ENCODE peak calls at places on chromosomes 12 and 14, in six cellular contexts. H is K562, A is SK-N-SH, S is HepG2, W is GM12878, Z is GM12891. C is an unnamed sample.

GRCh38 chr14:93032301-93032929 is 83.3 kb downstream of the ITPK1 start:
- DNase-seq in H (no peak), A (no peak), S (no peak), W (no peak), Z (no peak), C (no peak)

GRCh38 chr12:6347367-6348338 is 5.8 kb upstream of the TNFRSF1A start:
- DNase-seq in H (no peak), A (no peak), S (no peak), W (no peak), Z (no peak), C (no peak)

GRCh38 chr12:69240625-69240984 is 1.2 kb downstream of the CPSF6 start:
- DNase-seq in H (no peak), A (peak), S (no peak), W (no peak), Z (no peak), C (no peak)

GRCh38 chr12:28108599-28108998 is 81.7 kb upstream of the CCDC91 start:
- DNase-seq in H (no peak), A (no peak), S (no peak), W (no peak), Z (no peak), C (no peak)

GRCh38 chr14:48937796-48938195 is 648.4 kb downstream of the RPS29 start:
- DNase-seq in H (no peak), A (peak), S (no peak), W (no peak), Z (no peak), C (no peak)

GRCh38 chr12:104477812-104478388 is 21.2 kb downstream of the CHST11 start:
- DNase-seq in H (no peak), A (no peak), S (no peak), W (no peak), Z (no peak), C (no peak)

GRCh38 chr12:126726481-126727217 is 1540.3 kb upstream of the TMEM132C start:
- DNase-seq in H (no peak), A (peak), S (no peak), W (no peak), Z (no peak), C (no peak)

GRCh38 chr12:104486943-104487819 is 30.4 kb downstream of the CHST11 start:
- DNase-seq in H (no peak), A (no peak), S (no peak), W (no peak), Z (no peak), C (no peak)

GRCh38 chr14:90517431-90517841 is 120.6 kb downstream of the CALM1 start:
- DNase-seq in H (no peak), A (no peak), S (peak), W (no peak), Z (no peak), C (no peak)

GRCh38 chr14:33933386-33933934 is 17.4 kb downstream of the EGLN3 start:
- DNase-seq in H (no peak), A (no peak), S (no peak), W (no peak), Z (no peak), C (no peak)

GRCh38 chr12:46332260-46332659 is 40.3 kb downstream of the SLC38A2 start:
- DNase-seq in H (no peak), A (no peak), S (peak), W (no peak), Z (no peak), C (no peak)

GRCh38 chr12:18358077-18358476 is 96.8 kb downstream of the PIK3C2G start:
- DNase-seq in H (no peak), A (no peak), S (no peak), W (no peak), Z (no peak), C (no peak)

GRCh38 chr14:102508774-102509743 is 517 bp downstream of the ANKRD9 start:
- DNase-seq in H (peak), A (peak), S (no peak), W (no peak), Z (no peak), C (no peak)

GRCh38 chr12:107990325-107990724 is 138.8 kb upstream of the WSCD2 start:
- DNase-seq in H (peak), A (peak), S (peak), W (no peak), Z (peak), C (no peak)

GRCh38 chr12:24919346-24920001 is 29.4 kb downstream of the BCAT1 start:
- DNase-seq in H (no peak), A (no peak), S (no peak), W (no peak), Z (no peak), C (no peak)

GRCh38 chr12:131024721-131025120 is 71.0 kb downstream of the ADGRD1 start:
- DNase-seq in H (no peak), A (no peak), S (no peak), W (no peak), Z (no peak), C (no peak)

GRCh38 chr14:56002316-56002715 is 115.9 kb upstream of the PELI2 start:
- DNase-seq in H (no peak), A (no peak), S (no peak), W (no peak), Z (no peak), C (no peak)

GRCh38 chr12:116236148-116236731 is 41.3 kb downstream of the MED13L start:
- DNase-seq in H (peak), A (peak), S (peak), W (peak), Z (peak), C (no peak)

DNA sequence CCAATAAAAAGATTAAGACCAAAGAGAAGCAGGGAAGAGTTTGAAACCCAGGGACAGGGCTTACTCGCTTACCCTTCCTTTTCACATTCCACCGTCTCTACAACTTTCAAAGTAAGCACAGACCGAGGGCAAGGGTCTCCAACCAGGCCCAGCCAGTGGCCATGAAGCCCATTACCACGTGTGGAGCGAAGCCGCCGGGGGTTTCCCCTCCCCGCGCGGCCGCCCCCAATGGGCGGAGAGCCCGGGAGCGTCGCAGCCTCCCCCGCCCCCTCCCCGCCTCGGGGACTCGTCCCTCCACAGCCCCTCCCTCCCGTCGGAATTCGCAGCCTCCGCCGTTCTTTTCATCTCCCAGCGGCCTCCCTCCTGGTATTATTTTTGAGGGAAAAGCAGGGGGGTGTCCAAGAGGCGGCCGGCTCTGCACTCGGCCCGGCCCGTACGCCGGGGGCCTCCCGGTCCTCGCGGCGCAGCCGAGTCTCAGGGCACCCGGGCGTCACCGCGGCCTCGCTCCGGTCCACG is 666 bp downstream of the NAP1L1 start:
- DNase-seq in H (peak), A (peak), S (peak), W (no peak), Z (peak), C (peak)
- TF ChIP-seq POLR2AphosphoS5 in H (no peak), A (peak), S (no peak), W (no peak), Z (peak), C (no peak)

GRCh38 chr14:50025776-50026175 is 90.6 kb downstream of the VCPKMT start:
- DNase-seq in H (no peak), A (no peak), S (no peak), W (no peak), Z (no peak), C (no peak)
- TF ChIP-seq TAF1 in H (no peak), A (no peak), S (no peak), W (no peak), Z (no peak), C (no peak)

GRCh38 chr12:20555015-20555414 is 140.1 kb upstream of the SLCO1C1 start:
- DNase-seq in H (no peak), A (no peak), S (no peak), W (no peak), Z (no peak), C (no peak)
- TF ChIP-seq POLR2AphosphoS5 in H (no peak), A (no peak), S (no peak), W (no peak), Z (no peak), C (no peak)

GRCh38 chr14:50957296-50957695 is 13.0 kb upstream of the PYGL start:
- DNase-seq in H (no peak), A (no peak), S (no peak), W (no peak), Z (no peak), C (no peak)
- TF ChIP-seq TAF1 in H (no peak), A (no peak), S (no peak), W (no peak), Z (no peak), C (no peak)

C was measured in GM12892.